ENCODE peak calls at places on chromosomes 4 and X, in ten cellular contexts. M is BJ; P is memory B cell; R is IMR-90; U is activated CD4-positive, alpha-beta T cell treated with anti-CD3 and anti-CD28 coated beads for 24 hours; G is RWPE1; C is CD4-positive, CD25-positive, alpha-beta regulatory T cell; Q is uterus; D is KBM-7; V is choroid plexus epithelial cell. H is an unnamed sample.

GRCh38 chrX:37922926-37923325 is 75.6 kb upstream of the DYNLT3 start:
- DNase-seq in M (no peak), P (no peak), R (no peak), U (no peak), G (no peak), C (no peak), Q (no peak), D (no peak), V (peak), H (no peak)

GRCh38 chr4:182789588-182789987 is 127.6 kb downstream of the DCTD start:
- DNase-seq in M (no peak), P (no peak), R (no peak), U (no peak), G (no peak), C (no peak), Q (no peak), D (no peak), V (no peak), H (no peak)

GRCh38 chrX:53281321-53281822 is at the start of gene IQSEC2:
- DNase-seq in M (no peak), P (no peak), R (peak), U (no peak), G (peak), C (no peak), Q (peak), D (peak), V (peak), H (peak)

GRCh38 chr4:47525154-47525819 is 40.2 kb downstream of the ATP10D start:
- DNase-seq in M (peak), P (no peak), R (peak), U (no peak), G (peak), C (no peak), Q (no peak), D (no peak), V (peak), H (no peak)

GRCh38 chrX:54639346-54640102 is 109.5 kb downstream of the GNL3L start:
- DNase-seq in M (peak), P (peak), R (peak), U (peak), G (peak), C (peak), Q (peak), D (peak), V (peak), H (peak)

GRCh38 chr4:137474711-137475301 is 57.5 kb downstream of the PCDH18 start:
- DNase-seq in M (no peak), P (no peak), R (peak), U (no peak), G (no peak), C (no peak), Q (no peak), D (no peak), V (peak), H (no peak)

GRCh38 chr4:55033296-55033695 is 92.1 kb downstream of the KDR start:
- DNase-seq in M (no peak), P (no peak), R (no peak), U (no peak), G (no peak), C (no peak), Q (no peak), D (no peak), V (no peak), H (no peak)

GRCh38 chrX:19765628-19766027 is 121.8 kb downstream of the SH3KBP1 start:
- DNase-seq in M (no peak), P (no peak), R (no peak), U (no peak), G (no peak), C (no peak), Q (no peak), D (no peak), V (no peak), H (no peak)

GRCh38 chrX:11381464-11381863 is 88.3 kb downstream of the AMELX start:
- DNase-seq in M (no peak), P (peak), R (peak), U (no peak), G (peak), C (peak), Q (no peak), D (peak), V (peak), H (no peak)

GRCh38 chrX:46279925-46280313 is 265.3 kb downstream of the ZNF674 start:
- DNase-seq in M (no peak), P (no peak), R (peak), U (no peak), G (peak), C (peak), Q (no peak), D (peak), V (peak), H (no peak)

GRCh38 chr4:75327804-75328512 is 186.2 kb downstream of the RCHY1 start:
- DNase-seq in M (no peak), P (no peak), R (no peak), U (no peak), G (no peak), C (no peak), Q (no peak), D (no peak), V (no peak), H (no peak)

GRCh38 chrX:15579778-15580747 is 20.7 kb downstream of the ACE2 start:
- DNase-seq in M (no peak), P (no peak), R (peak), U (no peak), G (no peak), C (no peak), Q (no peak), D (no peak), V (peak), H (no peak)

GRCh38 chr4:55635282-55635681 is 816 bp downstream of the NMU start:
- DNase-seq in M (no peak), P (no peak), R (no peak), U (no peak), G (no peak), C (peak), Q (no peak), D (no peak), V (no peak), H (no peak)

GRCh38 chrX:106178826-106179225 is 10.7 kb downstream of the PWWP3B start:
- DNase-seq in M (no peak), P (no peak), R (no peak), U (no peak), G (no peak), C (no peak), Q (no peak), D (no peak), V (peak), H (no peak)

GRCh38 chr4:123819362-123820035 is 422.9 kb downstream of the SPRY1 start:
- DNase-seq in M (no peak), P (no peak), R (no peak), U (no peak), G (peak), C (no peak), Q (no peak), D (no peak), V (peak), H (peak)

GRCh38 chr4:173411106-173411703 is 12.3 kb upstream of the SCRG1 start:
- DNase-seq in M (no peak), P (no peak), R (no peak), U (no peak), G (no peak), C (no peak), Q (no peak), D (no peak), V (peak), H (no peak)